ENCODE peak calls at places on chromosomes 13 and 19, in five cellular contexts. A is kidney tubule cell, O is left ventricle myocardium inferior, Q is colonic mucosa, C is left colon. G is an unnamed sample.

GRCh38 chr13:55816976-55817601 is 1323.6 kb upstream of the PRR20A start:
- DNase-seq in Q (no peak), C (no peak), A (no peak), O (no peak), G (no peak)

GRCh38 chr13:25762795-25763377 is 288.9 kb downstream of the SHISA2 start:
- DNase-seq in A (peak), Q (no peak), O (no peak), C (no peak), G (no peak)

GRCh38 chr13:31476266-31476665 is 263.1 kb upstream of the RXFP2 start:
- DNase-seq in C (no peak), Q (no peak), A (no peak), O (no peak), G (no peak)

GRCh38 chr13:101579291-101579802 is 126.9 kb downstream of the ITGBL1 start:
- DNase-seq in C (no peak), A (peak), Q (no peak), O (no peak), G (peak)

GRCh38 chr13:109500146-109500773 is 286.1 kb downstream of the IRS2 start:
- DNase-seq in A (no peak), Q (no peak), O (no peak), C (no peak), G (peak)

GRCh38 chr13:100235311-100235901 is 146.5 kb downstream of the PCCA start:
- DNase-seq in C (no peak), O (no peak), Q (peak), A (peak), G (peak)

GRCh38 chr13:88063741-88064140 is 392.6 kb downstream of the SLITRK5 start:
- DNase-seq in Q (no peak), O (no peak), A (peak), C (no peak), G (no peak)

GRCh38 chr19:15332311-15332996 is at the start of gene BRD4:
- DNase-seq in C (peak), Q (peak), O (peak), A (peak), G (no peak)

GRCh38 chr13:77846173-77846572 is 72.5 kb downstream of the EDNRB start:
- DNase-seq in A (no peak), Q (no peak), C (no peak), O (no peak), G (no peak)

G was measured in NCI-H460.